ENCODE peak calls at places on chromosomes 7 and 10, in five cellular contexts. W is PC-3, M is psoas muscle, H is aorta, A is IMR-90. J is an unnamed sample. For H3K4me1 and H3K9me3, the result is how much of the 10 kb centered on the place peaks cover.

GRCh38 chr7:151172273-151173141 is 5.0 kb upstream of the GBX1 start:
- DNase-seq in W (peak), H (peak), M (peak), A (peak), J (peak)

GRCh38 chr10:100730739-100731602 is 14.4 kb upstream of the PAX2 start:
- DNase-seq in H (no peak), W (no peak), A (peak), M (no peak), J (no peak)

GRCh38 chr10:122114156-122114747 is 125.3 kb downstream of the TACC2 start:
- DNase-seq in H (no peak), W (peak), A (peak), M (no peak), J (no peak)

GRCh38 chr7:101474178-101474577 is 111.5 kb downstream of the COL26A1 start:
- DNase-seq in W (no peak), M (no peak), A (no peak), H (no peak), J (no peak)

GRCh38 chr7:85426487-85426960 is 239.7 kb upstream of the SEMA3D start:
- DNase-seq in M (no peak), W (no peak), A (peak), H (no peak), J (peak)

GRCh38 chr10:110802090-110802489 is 69.6 kb upstream of the PDCD4 start:
- DNase-seq in W (no peak), M (no peak), A (peak), H (no peak), J (no peak)

GRCh38 chr10:121510201-121510771 is 88.0 kb downstream of the FGFR2 start:
- DNase-seq in W (no peak), H (no peak), A (no peak), M (no peak), J (no peak)

GRCh38 chr10:9992656-9993055 is 1025.0 kb upstream of the CELF2 start:
- DNase-seq in W (no peak), H (no peak), M (no peak), A (no peak), J (no peak)

GRCh38 chr10:62761115-62761514 is 43.4 kb upstream of the ADO start:
- DNase-seq in H (no peak), M (no peak), A (no peak), W (peak), J (no peak)

GRCh38 chr10:71948496-71949067 is 15.6 kb upstream of the CHST3 start:
- DNase-seq in H (no peak), M (no peak), A (no peak), W (peak), J (no peak)

GRCh38 chr10:110824152-110824441 is 47.6 kb upstream of the PDCD4 start:
- DNase-seq in A (no peak), W (no peak), M (no peak), H (no peak), J (no peak)

GRCh38 chr7:28296571-28297483 is 115.5 kb upstream of the CREB5 start:
- DNase-seq in M (peak), H (no peak), W (peak), A (peak), J (no peak)

GRCh38 chr7:2357165-2357564 is 2.5 kb downstream of the EIF3B start:
- DNase-seq in M (no peak), A (no peak), H (no peak), W (peak), J (no peak)

GRCh38 chr10:12484945-12485805 is 135.8 kb downstream of the CAMK1D start:
- DNase-seq in H (peak), A (no peak), M (no peak), W (no peak), J (no peak)

GRCh38 chr10:47207894-47208469 is 92.0 kb upstream of the GDF10 start:
- DNase-seq in A (no peak), M (no peak), W (no peak), H (no peak), J (no peak)

GRCh38 chr10:12130237-12130872 is 878 bp downstream of the SEC61A2 start:
- DNase-seq in W (peak), H (no peak), A (peak), M (no peak), J (no peak)

GRCh38 chr7:87886875-87887274 is 10.6 kb downstream of the DBF4 start:
- DNase-seq in W (peak), A (peak), H (no peak), M (no peak), J (no peak)

GRCh38 chr10:129949411-129950335 is 14.4 kb downstream of the EBF3 start:
- DNase-seq in A (peak), H (no peak), W (no peak), M (peak), J (no peak)

GRCh38 chr7:137958593-137959431 is 43.1 kb downstream of the CREB3L2 start:
- DNase-seq in H (no peak), A (no peak), M (no peak), W (no peak), J (no peak)

GRCh38 chr10:110425684-110426293 is 71.9 kb upstream of the DUSP5 start:
- DNase-seq in H (no peak), A (peak), W (peak), M (no peak), J (no peak)

GRCh38 chr10:14366760-14367159 is 36.0 kb upstream of the FRMD4A start:
- DNase-seq in W (no peak), M (no peak), A (no peak), H (no peak), J (no peak)

GRCh38 chr10:59391060-59391459 is 28.7 kb upstream of the FAM13C start:
- DNase-seq in A (no peak), W (no peak), H (no peak), M (no peak), J (no peak)

GRCh38 chr10:67284589-67284988 is 358.8 kb downstream of the LRRTM3 start:
- DNase-seq in W (no peak), A (no peak), M (no peak), H (no peak), J (no peak)

GRCh38 chr7:44608916-44609648 is 2.7 kb downstream of the OGDH start:
- DNase-seq in A (no peak), H (no peak), M (no peak), W (peak), J (no peak)

GRCh38 chr10:88989824-88990527 is 622 bp upstream of the FAS start:
- DNase-seq in M (no peak), H (no peak), W (peak), A (peak), J (peak)

GRCh38 chr7:17462059-17462695 is 163.7 kb downstream of the AHR start:
- DNase-seq in M (no peak), W (no peak), H (no peak), A (no peak), J (no peak)

GRCh38 chr7:81457858-81458522 is 311.9 kb downstream of the HGF start:
- DNase-seq in H (no peak), W (peak), M (no peak), A (peak), J (no peak)

GRCh38 chr7:24932815-24933214 is 47.2 kb downstream of the OSBPL3 start:
- DNase-seq in M (no peak), W (no peak), A (no peak), H (no peak), J (no peak)

GRCh38 chr7:16130127-16131110 is 290.9 kb downstream of the CRPPA start:
- DNase-seq in H (no peak), M (no peak), A (peak), W (peak), J (no peak)

GRCh38 chr7:130912086-130912909 is 178.3 kb upstream of the KLF14 start:
- DNase-seq in H (no peak), W (peak), A (peak), M (no peak), J (no peak)
- H3K4me1 ChIP-seq in H (under half), W (half or more), A (under half), M (half or more), J (half or more)

GRCh38 chr10:21824409-21824808 is 179.1 kb downstream of the DNAJC1 start:
- DNase-seq in H (no peak), M (no peak), A (no peak), W (no peak), J (no peak)
- H3K9me3 ChIP-seq in H (under half), M (under half), A (under half), W (under half), J (under half)

GRCh38 chr7:112622159-112622715 is 141.4 kb downstream of the LSMEM1 start:
- DNase-seq in M (no peak), A (no peak), H (peak), W (no peak), J (no peak)

GRCh38 chr7:112616295-112616694 is 135.5 kb downstream of the LSMEM1 start:
- DNase-seq in H (no peak), W (no peak), A (no peak), M (no peak), J (no peak)

GRCh38 chr7:112624416-112624815 is 143.6 kb downstream of the LSMEM1 start:
- DNase-seq in M (no peak), A (no peak), W (no peak), H (no peak), J (no peak)

DNA sequence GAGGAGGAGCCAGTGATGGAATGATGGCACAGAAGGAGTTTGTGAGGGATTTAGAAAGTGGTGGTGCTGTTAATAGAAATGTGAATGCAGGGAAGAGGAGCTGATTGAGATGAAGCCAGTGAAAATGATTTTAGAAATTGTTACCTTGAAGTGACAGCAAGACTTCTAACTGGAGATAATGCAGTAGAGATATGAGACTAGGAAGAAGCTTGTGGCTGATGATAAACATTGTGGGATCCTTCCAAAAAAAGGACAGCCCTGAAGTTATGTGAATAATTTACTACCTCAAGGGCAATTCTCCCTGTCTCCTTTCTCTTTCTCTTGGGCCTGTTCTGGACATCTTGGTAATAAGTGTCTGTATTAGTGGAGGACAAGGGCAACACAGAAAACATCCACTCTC is 138.6 kb downstream of the LSMEM1 start:
- DNase-seq in A (no peak), M (no peak), H (no peak), W (no peak), J (no peak)
- H3K27ac ChIP-seq in A (no peak), M (no peak), H (no peak), W (no peak), J (no peak)

DNA sequence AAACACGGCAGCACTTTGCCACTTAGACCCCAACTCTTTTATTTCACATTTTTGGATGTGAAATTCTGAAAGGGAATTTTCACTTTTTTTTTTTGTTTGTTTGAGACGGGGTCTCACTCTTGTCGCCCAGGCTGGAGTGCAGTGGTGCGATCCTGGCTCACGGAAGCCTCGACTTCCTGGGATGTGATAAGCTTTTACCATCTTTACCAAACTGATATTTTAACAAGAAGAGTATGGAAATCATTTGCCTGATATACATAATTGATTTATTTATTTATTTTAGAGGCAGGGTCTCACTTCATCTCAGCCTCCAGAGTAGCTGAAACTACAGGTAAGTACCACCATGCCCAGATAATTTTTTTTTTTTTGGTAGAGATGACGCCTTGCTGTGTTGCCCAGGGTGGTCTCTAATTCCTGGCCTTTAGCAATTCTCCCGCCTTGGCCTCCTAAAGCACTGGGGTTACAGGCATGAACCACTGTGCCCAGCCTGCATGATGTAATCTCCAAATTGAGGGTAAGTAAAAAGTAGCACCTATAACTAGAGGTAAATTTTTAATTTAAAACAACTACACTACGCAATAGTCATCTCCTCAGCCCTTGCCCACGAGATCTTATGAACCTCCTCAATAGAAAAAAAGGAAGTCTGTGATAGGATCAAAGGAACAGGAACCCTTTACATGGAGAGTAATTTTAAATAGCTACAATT is 180.7 kb upstream of the KLF14 start:
- DNase-seq in W (no peak), H (no peak), A (no peak), M (no peak), J (no peak)
- H3K4me1 ChIP-seq in W (half or more), H (under half), A (under half), M (half or more), J (half or more)

GRCh38 chr7:9186730-9187129 is 753.3 kb downstream of the NXPH1 start:
- DNase-seq in H (no peak), W (no peak), M (no peak), A (no peak), J (no peak)

GRCh38 chr7:9192969-9193368 is 759.6 kb downstream of the NXPH1 start:
- DNase-seq in W (no peak), H (no peak), A (no peak), M (no peak), J (no peak)

DNA sequence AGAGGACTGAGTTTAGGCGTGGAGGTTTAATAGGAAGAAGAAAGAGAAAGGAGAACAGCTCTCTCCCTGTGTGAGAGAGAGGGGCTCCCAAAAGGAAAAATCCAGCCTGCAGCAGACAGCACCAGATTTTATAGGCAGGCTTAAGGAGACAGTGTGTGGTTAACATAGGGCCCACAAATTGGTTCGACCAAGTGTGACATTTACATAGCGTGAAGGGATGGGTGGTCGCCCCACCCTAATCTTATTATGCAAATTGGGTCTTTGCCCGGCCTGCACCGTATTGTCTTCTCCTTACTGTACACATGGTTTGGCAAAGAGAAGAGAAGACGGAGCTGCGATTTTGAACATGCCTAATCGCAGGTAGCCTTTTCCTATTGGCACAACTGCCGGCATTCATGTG is 756.3 kb downstream of the NXPH1 start:
- DNase-seq in W (no peak), A (no peak), M (no peak), H (no peak), J (no peak)
- H3K9me3 ChIP-seq in W (under half), A (under half), M (under half), H (under half), J (under half)

GRCh38 chr7:190196-190595 is 2.2 kb upstream of the FAM20C start:
- DNase-seq in W (no peak), H (no peak), A (no peak), M (no peak), J (no peak)

GRCh38 chr7:192701-193536 is 548 bp downstream of the FAM20C start:
- DNase-seq in M (no peak), A (peak), H (no peak), W (no peak), J (no peak)

GRCh38 chr7:192035-192649 is at the start of gene FAM20C:
- DNase-seq in W (peak), H (peak), M (peak), A (peak), J (peak)

GRCh38 chr7:189719-190118 is 2.7 kb upstream of the FAM20C start:
- DNase-seq in W (no peak), H (no peak), A (no peak), M (no peak), J (no peak)

DNA sequence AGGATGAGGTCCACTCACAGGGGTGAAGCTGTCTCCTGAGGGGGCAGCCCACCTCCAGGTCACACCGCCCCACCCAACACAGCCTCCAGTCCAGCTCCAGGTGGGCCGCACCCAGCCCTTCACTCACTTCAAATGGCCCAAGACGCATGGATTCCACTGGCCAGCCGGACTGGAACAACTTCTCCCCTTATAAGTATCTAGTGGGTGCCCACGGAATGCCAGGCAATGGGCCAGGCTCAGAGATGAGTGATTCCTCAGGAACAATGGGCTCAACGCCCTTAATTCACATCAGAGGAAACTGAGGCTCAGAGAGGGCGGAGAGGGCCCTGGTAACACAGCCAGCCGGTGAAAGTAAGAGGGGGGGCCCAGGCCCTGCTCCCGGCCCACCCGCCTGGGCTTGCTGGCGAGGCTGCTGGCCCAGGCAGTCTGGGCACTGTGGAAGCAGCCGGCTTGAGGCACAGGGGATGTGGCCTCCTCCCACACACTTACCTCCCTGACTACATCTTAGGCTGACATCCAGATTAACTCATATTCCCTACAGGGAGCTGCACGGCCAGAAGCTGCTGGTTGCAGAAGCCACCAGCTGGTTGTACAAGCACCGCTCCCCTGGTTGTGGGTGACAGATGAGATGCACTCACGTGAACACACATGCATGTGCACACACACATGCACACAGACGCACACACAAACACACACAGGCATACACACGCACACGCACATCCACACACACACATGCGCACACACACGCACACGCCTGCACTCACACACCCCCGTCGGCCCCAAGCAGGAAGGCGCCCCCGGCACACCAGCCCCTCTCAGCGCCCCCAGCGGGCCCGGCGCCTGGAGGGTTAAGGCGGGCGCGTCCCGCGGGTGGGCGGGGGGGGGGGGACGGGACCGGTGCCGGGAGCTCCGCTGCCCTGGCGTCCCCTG is 1.0 kb upstream of the FAM20C start:
- DNase-seq in H (peak), M (peak), A (peak), W (peak), J (no peak)
- H3K27ac ChIP-seq in H (no peak), M (peak), A (peak), W (no peak), J (peak)

GRCh38 chr7:133303372-133303771 is 50.5 kb downstream of the EXOC4 start:
- DNase-seq in H (no peak), A (no peak), W (no peak), M (no peak), J (no peak)
- H3K4me1 ChIP-seq in H (under half), A (under half), W (under half), M (under half), J (under half)

J was measured in lower lobe of right lung.